ENCODE peak calls at places on chromosome 2, in ten cellular contexts. One of them, this sample, is unnamed.

GRCh38 chr2:158969717-158970521 is 1.5 kb downstream of the TANC1 start:
- DNase-seq in nucleus accumbens: no peak
- DNase-seq in activated naive CD4-positive, alpha-beta T cell treated with anti-CD3 and anti-CD28 coated beads, Interleukin-2, amount 10 ng/mL, durations not matched to agents 7 days and 5 days: no peak
- DNase-seq in T-helper 9 cell: no peak
- DNase-seq in Ammon's horn: peak
- DNase-seq in HL-60: peak
- DNase-seq in NCI-H1105: no peak
- DNase-seq in SIG-M5: no peak
- DNase-seq in NCI-H2081: no peak
- DNase-seq in GM12878: no peak
- DNase-seq in this sample: no peak

GRCh38 chr2:105344704-105345345 is 7.5 kb downstream of the C2orf49 start:
- DNase-seq in nucleus accumbens: no peak
- DNase-seq in activated naive CD4-positive, alpha-beta T cell treated with anti-CD3 and anti-CD28 coated beads, Interleukin-2, amount 10 ng/mL, durations not matched to agents 7 days and 5 days: no peak
- DNase-seq in T-helper 9 cell: no peak
- DNase-seq in Ammon's horn: no peak
- DNase-seq in HL-60: no peak
- DNase-seq in NCI-H1105: no peak
- DNase-seq in SIG-M5: no peak
- DNase-seq in NCI-H2081: peak
- DNase-seq in GM12878: no peak
- DNase-seq in this sample: no peak

GRCh38 chr2:218021536-218022071 is 18.8 kb upstream of the TNS1 start:
- DNase-seq in nucleus accumbens: no peak
- DNase-seq in activated naive CD4-positive, alpha-beta T cell treated with anti-CD3 and anti-CD28 coated beads, Interleukin-2, amount 10 ng/mL, durations not matched to agents 7 days and 5 days: no peak
- DNase-seq in T-helper 9 cell: no peak
- DNase-seq in Ammon's horn: no peak
- DNase-seq in HL-60: no peak
- DNase-seq in NCI-H1105: no peak
- DNase-seq in SIG-M5: no peak
- DNase-seq in NCI-H2081: no peak
- DNase-seq in GM12878: no peak
- DNase-seq in this sample: no peak

GRCh38 chr2:53442783-53443182 is 324.8 kb upstream of the CHAC2 start:
- DNase-seq in nucleus accumbens: no peak
- DNase-seq in activated naive CD4-positive, alpha-beta T cell treated with anti-CD3 and anti-CD28 coated beads, Interleukin-2, amount 10 ng/mL, durations not matched to agents 7 days and 5 days: no peak
- DNase-seq in T-helper 9 cell: no peak
- DNase-seq in Ammon's horn: no peak
- DNase-seq in HL-60: no peak
- DNase-seq in NCI-H1105: no peak
- DNase-seq in SIG-M5: no peak
- DNase-seq in NCI-H2081: no peak
- DNase-seq in GM12878: no peak
- DNase-seq in this sample: no peak

GRCh38 chr2:50859110-50859509 is 172.8 kb downstream of the NRXN1 start:
- DNase-seq in nucleus accumbens: no peak
- DNase-seq in activated naive CD4-positive, alpha-beta T cell treated with anti-CD3 and anti-CD28 coated beads, Interleukin-2, amount 10 ng/mL, durations not matched to agents 7 days and 5 days: no peak
- DNase-seq in T-helper 9 cell: no peak
- DNase-seq in Ammon's horn: no peak
- DNase-seq in HL-60: no peak
- DNase-seq in NCI-H1105: no peak
- DNase-seq in SIG-M5: no peak
- DNase-seq in NCI-H2081: no peak
- DNase-seq in GM12878: no peak
- DNase-seq in this sample: no peak

GRCh38 chr2:120512321-120512710 is 166.4 kb downstream of the INHBB start:
- DNase-seq in nucleus accumbens: no peak
- DNase-seq in activated naive CD4-positive, alpha-beta T cell treated with anti-CD3 and anti-CD28 coated beads, Interleukin-2, amount 10 ng/mL, durations not matched to agents 7 days and 5 days: no peak
- DNase-seq in T-helper 9 cell: no peak
- DNase-seq in Ammon's horn: no peak
- DNase-seq in HL-60: no peak
- DNase-seq in NCI-H1105: no peak
- DNase-seq in SIG-M5: no peak
- DNase-seq in NCI-H2081: no peak
- DNase-seq in GM12878: no peak
- DNase-seq in this sample: no peak

GRCh38 chr2:72325592-72326422 is 178.1 kb upstream of the CYP26B1 start:
- DNase-seq in nucleus accumbens: no peak
- DNase-seq in activated naive CD4-positive, alpha-beta T cell treated with anti-CD3 and anti-CD28 coated beads, Interleukin-2, amount 10 ng/mL, durations not matched to agents 7 days and 5 days: peak
- DNase-seq in T-helper 9 cell: no peak
- DNase-seq in Ammon's horn: no peak
- DNase-seq in HL-60: peak
- DNase-seq in NCI-H1105: no peak
- DNase-seq in SIG-M5: no peak
- DNase-seq in NCI-H2081: no peak
- DNase-seq in GM12878: no peak
- DNase-seq in this sample: no peak

GRCh38 chr2:124774781-124775180 is 749.7 kb downstream of the CNTNAP5 start:
- DNase-seq in nucleus accumbens: no peak
- DNase-seq in activated naive CD4-positive, alpha-beta T cell treated with anti-CD3 and anti-CD28 coated beads, Interleukin-2, amount 10 ng/mL, durations not matched to agents 7 days and 5 days: no peak
- DNase-seq in T-helper 9 cell: no peak
- DNase-seq in Ammon's horn: no peak
- DNase-seq in HL-60: no peak
- DNase-seq in NCI-H1105: no peak
- DNase-seq in SIG-M5: no peak
- DNase-seq in NCI-H2081: no peak
- DNase-seq in GM12878: no peak
- DNase-seq in this sample: no peak

GRCh38 chr2:191318037-191318728 is 73.0 kb downstream of the MYO1B start:
- DNase-seq in nucleus accumbens: no peak
- DNase-seq in activated naive CD4-positive, alpha-beta T cell treated with anti-CD3 and anti-CD28 coated beads, Interleukin-2, amount 10 ng/mL, durations not matched to agents 7 days and 5 days: no peak
- DNase-seq in T-helper 9 cell: no peak
- DNase-seq in Ammon's horn: no peak
- DNase-seq in HL-60: no peak
- DNase-seq in NCI-H1105: no peak
- DNase-seq in SIG-M5: no peak
- DNase-seq in NCI-H2081: no peak
- DNase-seq in GM12878: no peak
- DNase-seq in this sample: no peak

GRCh38 chr2:74816540-74817331 is 17.2 kb upstream of the HK2 start:
- DNase-seq in nucleus accumbens: no peak
- DNase-seq in activated naive CD4-positive, alpha-beta T cell treated with anti-CD3 and anti-CD28 coated beads, Interleukin-2, amount 10 ng/mL, durations not matched to agents 7 days and 5 days: no peak
- DNase-seq in T-helper 9 cell: no peak
- DNase-seq in Ammon's horn: no peak
- DNase-seq in HL-60: peak
- DNase-seq in NCI-H1105: no peak
- DNase-seq in SIG-M5: peak
- DNase-seq in NCI-H2081: peak
- DNase-seq in GM12878: no peak
- DNase-seq in this sample: peak